ENCODE peak calls at places on chromosome 4, in four cellular contexts. E is CD8-positive, alpha-beta T cell; Y is IMR-90; R is right cardiac atrium. C is an unnamed sample.

GRCh38 chr4:158090323-158090722 is 82.5 kb downstream of the GASK1B start:
- DNase-seq in R (peak; percentile 18), E (no peak), Y (peak; percentile 11), C (no peak)

GRCh38 chr4:183700407-183700806 is 41.3 kb downstream of the TRAPPC11 start:
- DNase-seq in R (no peak), E (no peak), Y (no peak), C (no peak)

GRCh38 chr4:54971474-54971950 is 153.9 kb downstream of the KDR start:
- DNase-seq in E (no peak), R (no peak), Y (peak; percentile 53), C (peak; percentile 44)

GRCh38 chr4:159451006-159451405 is 348.1 kb downstream of the RAPGEF2 start:
- DNase-seq in E (no peak), Y (peak; percentile 77), R (no peak), C (no peak)

GRCh38 chr4:57127361-57127760 is 17.2 kb upstream of the IGFBP7 start:
- DNase-seq in E (no peak), R (no peak), Y (no peak), C (no peak)

GRCh38 chr4:70251945-70252277 is 9.5 kb downstream of the CSN3 start:
- DNase-seq in R (no peak), E (no peak), Y (no peak), C (no peak)

GRCh38 chr4:154503598-154503997 is 12.0 kb upstream of the DCHS2 start:
- DNase-seq in Y (peak; percentile 5), R (no peak), E (no peak), C (no peak)

GRCh38 chr4:138910914-138911336 is 104.7 kb upstream of the NOCT start:
- DNase-seq in Y (peak; percentile 86), E (no peak), R (peak; percentile 81), C (peak; percentile 93)

GRCh38 chr4:160353548-160353947 is 1250.7 kb downstream of the RAPGEF2 start:
- DNase-seq in R (no peak), E (no peak), Y (no peak), C (no peak)

GRCh38 chr4:158384407-158384806 is 137.3 kb upstream of the RXFP1 start:
- DNase-seq in Y (no peak), E (no peak), R (no peak), C (no peak)

DNA sequence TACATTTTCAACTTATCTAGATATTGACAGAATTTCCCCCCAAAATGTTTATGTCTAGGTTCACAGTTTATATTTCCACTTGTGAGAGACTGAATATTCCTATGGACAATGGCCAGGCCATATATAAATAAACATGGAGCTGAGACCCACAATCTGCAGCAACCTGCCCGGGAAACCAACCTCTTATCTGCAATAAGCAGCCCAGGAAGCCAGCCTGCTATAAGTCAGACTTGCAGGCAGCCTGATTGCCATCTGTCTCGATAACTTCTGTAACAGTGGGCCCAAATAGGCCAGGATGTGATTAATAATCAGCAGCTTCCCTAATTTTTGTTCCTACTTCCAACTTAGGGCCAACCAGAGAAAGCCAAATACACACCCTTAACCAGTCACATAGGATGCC is 5.2 kb upstream of the NAP1L5 start:
- DNase-seq in Y (peak; percentile 23), R (no peak), E (no peak), C (no peak)
- H3K27ac ChIP-seq in Y (no peak overlapping the region), R (no peak overlapping the region), E (no peak overlapping the region), C (no peak overlapping the region)

GRCh38 chr4:89645512-89645911 is 191.4 kb downstream of the SNCA start:
- DNase-seq in R (no peak), Y (no peak), E (no peak), C (no peak)

GRCh38 chr4:89639395-89639794 is 197.6 kb downstream of the SNCA start:
- DNase-seq in E (no peak), R (no peak), Y (no peak), C (no peak)

GRCh38 chr4:89641367-89641687 is 195.6 kb downstream of the SNCA start:
- DNase-seq in Y (no peak), R (no peak), E (no peak), C (no peak)

DNA sequence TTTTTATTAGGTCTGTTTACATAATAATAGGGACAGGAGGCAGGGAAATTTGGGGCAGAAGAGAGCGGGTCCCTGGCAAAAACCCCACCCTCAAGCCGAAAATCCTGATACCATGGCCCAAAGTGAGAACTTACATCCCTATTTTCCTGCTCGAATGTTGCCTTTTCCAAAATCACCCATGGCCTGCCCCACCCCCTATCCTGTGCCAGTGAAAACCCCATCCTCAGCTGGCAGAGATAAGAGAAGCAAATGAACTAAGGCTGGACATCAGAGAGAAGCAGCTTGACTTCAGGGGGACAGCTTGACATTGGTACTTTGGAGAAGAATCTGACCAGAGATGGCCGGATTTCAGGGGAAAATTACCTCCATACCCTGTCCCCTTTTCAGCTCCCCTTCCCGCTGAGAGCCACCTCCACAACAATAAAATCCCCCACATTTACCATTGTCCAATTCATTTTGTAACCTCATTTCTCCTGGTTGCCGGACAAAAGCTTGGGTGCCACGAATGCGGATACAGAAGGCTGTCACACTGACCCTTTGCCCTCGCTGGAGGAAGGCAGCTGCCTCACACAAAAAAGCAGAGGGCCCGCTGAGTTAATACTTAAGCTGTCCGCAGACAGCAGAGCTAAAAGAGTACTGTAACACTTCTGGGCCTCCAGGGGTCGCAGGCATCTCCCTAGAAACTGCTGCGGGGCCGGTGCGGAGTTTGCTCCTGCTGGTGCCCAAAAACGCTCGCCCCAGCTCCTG is 196.2 kb downstream of the SNCA start:
- DNase-seq in Y (peak; percentile 49), R (peak; percentile 23), E (no peak), C (peak; percentile 42)
- H3K4me3 ChIP-seq in Y (no peak overlapping the region), R (peak overlapping the region; percentile 25), E (no peak overlapping the region), C (peak overlapping the region; percentile 41)

DNA sequence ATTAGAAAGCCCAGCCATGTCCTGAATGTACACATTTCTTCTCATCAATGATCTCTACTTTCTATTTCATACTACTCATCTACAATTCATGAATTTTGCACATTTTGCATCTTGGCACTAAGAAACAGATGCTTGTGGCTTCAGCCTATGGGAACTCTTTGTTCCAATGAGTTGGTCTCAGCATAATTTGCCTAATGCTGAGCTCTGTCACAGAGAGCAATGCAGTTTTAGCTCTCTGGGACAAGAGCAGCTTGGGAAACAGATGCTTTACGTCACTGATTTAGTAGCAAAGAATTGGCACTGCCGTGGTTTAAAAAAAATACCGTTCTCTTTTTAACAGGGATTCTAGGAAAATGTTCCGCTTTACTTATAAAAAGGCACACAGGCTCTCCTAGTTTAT is 162.4 kb downstream of the WDFY3 start:
- DNase-seq in E (no peak), R (no peak), Y (peak; percentile 61), C (peak; percentile 29)
- H3K27ac ChIP-seq in E (no peak overlapping the region), R (no peak overlapping the region), Y (no peak overlapping the region), C (peak overlapping the region; percentile 19)

GRCh38 chr4:165379662-165380061 is 854 bp downstream of the CPE start:
- DNase-seq in R (peak; percentile 13), E (no peak), Y (no peak), C (peak; percentile 79)
- H3K4me3 ChIP-seq in R (peak overlapping the region; percentile 58), E (no peak overlapping the region), Y (no peak overlapping the region), C (peak overlapping the region; percentile 64)